ENCODE peak calls at places on chromosomes 7 and 10, in six cellular contexts. One of them, this sample, is unnamed.

GRCh38 chr10:4810093-4810492 is 15.9 kb upstream of the AKR1E2 start:
- DNase-seq in fibroblast of mammary gland: peak
- DNase-seq in lower lobe of right lung: no peak
- DNase-seq in mucosa of descending colon: no peak
- DNase-seq in CD8-positive, alpha-beta T cell: no peak
- DNase-seq in fibroblast of lung: peak
- DNase-seq in this sample: no peak

GRCh38 chr10:101588879-101589278 is 758 bp downstream of the DPCD start:
- DNase-seq in fibroblast of mammary gland: peak
- DNase-seq in lower lobe of right lung: no peak
- DNase-seq in mucosa of descending colon: no peak
- DNase-seq in CD8-positive, alpha-beta T cell: no peak
- DNase-seq in fibroblast of lung: peak
- DNase-seq in this sample: no peak

GRCh38 chr7:33258561-33258960 is 129.2 kb downstream of the BBS9 start:
- DNase-seq in fibroblast of mammary gland: peak
- DNase-seq in lower lobe of right lung: no peak
- DNase-seq in mucosa of descending colon: no peak
- DNase-seq in CD8-positive, alpha-beta T cell: no peak
- DNase-seq in fibroblast of lung: peak
- DNase-seq in this sample: no peak

GRCh38 chr7:117493460-117493859 is 13.6 kb downstream of the CFTR start:
- DNase-seq in fibroblast of mammary gland: no peak
- DNase-seq in lower lobe of right lung: no peak
- DNase-seq in mucosa of descending colon: no peak
- DNase-seq in CD8-positive, alpha-beta T cell: no peak
- DNase-seq in fibroblast of lung: no peak
- DNase-seq in this sample: no peak

GRCh38 chr10:131848296-131848695 is 52.5 kb upstream of the PPP2R2D start:
- DNase-seq in fibroblast of mammary gland: no peak
- DNase-seq in lower lobe of right lung: no peak
- DNase-seq in mucosa of descending colon: no peak
- DNase-seq in CD8-positive, alpha-beta T cell: no peak
- DNase-seq in fibroblast of lung: no peak
- DNase-seq in this sample: peak

GRCh38 chr10:79250259-79250658 is 97.0 kb upstream of the PPIF start:
- DNase-seq in fibroblast of mammary gland: no peak
- DNase-seq in lower lobe of right lung: peak
- DNase-seq in mucosa of descending colon: peak
- DNase-seq in CD8-positive, alpha-beta T cell: no peak
- DNase-seq in fibroblast of lung: no peak
- DNase-seq in this sample: peak

GRCh38 chr7:1302936-1303335 is 70.3 kb downstream of the UNCX start:
- DNase-seq in fibroblast of mammary gland: no peak
- DNase-seq in lower lobe of right lung: no peak
- DNase-seq in mucosa of descending colon: no peak
- DNase-seq in CD8-positive, alpha-beta T cell: no peak
- DNase-seq in fibroblast of lung: no peak
- DNase-seq in this sample: no peak

GRCh38 chr7:106392565-106392964 is 107.8 kb upstream of the NAMPT start:
- DNase-seq in fibroblast of mammary gland: no peak
- DNase-seq in lower lobe of right lung: no peak
- DNase-seq in mucosa of descending colon: no peak
- DNase-seq in CD8-positive, alpha-beta T cell: no peak
- DNase-seq in fibroblast of lung: no peak
- DNase-seq in this sample: no peak

GRCh38 chr7:80724249-80724871 is 85.9 kb downstream of the CD36 start:
- DNase-seq in fibroblast of mammary gland: peak
- DNase-seq in lower lobe of right lung: no peak
- DNase-seq in mucosa of descending colon: no peak
- DNase-seq in CD8-positive, alpha-beta T cell: no peak
- DNase-seq in fibroblast of lung: peak
- DNase-seq in this sample: no peak

GRCh38 chr7:151679073-151679708 is 159.5 kb upstream of the RHEB start:
- DNase-seq in fibroblast of mammary gland: no peak
- DNase-seq in lower lobe of right lung: no peak
- DNase-seq in mucosa of descending colon: no peak
- DNase-seq in CD8-positive, alpha-beta T cell: no peak
- DNase-seq in fibroblast of lung: no peak
- DNase-seq in this sample: no peak

GRCh38 chr7:20183086-20183485 is 34.1 kb downstream of the MACC1 start:
- DNase-seq in fibroblast of mammary gland: no peak
- DNase-seq in lower lobe of right lung: no peak
- DNase-seq in mucosa of descending colon: no peak
- DNase-seq in CD8-positive, alpha-beta T cell: no peak
- DNase-seq in fibroblast of lung: no peak
- DNase-seq in this sample: no peak

GRCh38 chr10:49601857-49602256 is 8.3 kb upstream of the SLC18A3 start:
- DNase-seq in fibroblast of mammary gland: peak
- DNase-seq in lower lobe of right lung: no peak
- DNase-seq in mucosa of descending colon: no peak
- DNase-seq in CD8-positive, alpha-beta T cell: no peak
- DNase-seq in fibroblast of lung: no peak
- DNase-seq in this sample: peak

GRCh38 chr10:125343118-125343752 is 182.9 kb upstream of the CTBP2 start:
- DNase-seq in fibroblast of mammary gland: peak
- DNase-seq in lower lobe of right lung: no peak
- DNase-seq in mucosa of descending colon: peak
- DNase-seq in CD8-positive, alpha-beta T cell: no peak
- DNase-seq in fibroblast of lung: peak
- DNase-seq in this sample: no peak

GRCh38 chr7:151876112-151876898 is 610 bp downstream of the PRKAG2 start:
- DNase-seq in fibroblast of mammary gland: peak
- DNase-seq in lower lobe of right lung: peak
- DNase-seq in mucosa of descending colon: peak
- DNase-seq in CD8-positive, alpha-beta T cell: peak
- DNase-seq in fibroblast of lung: peak
- DNase-seq in this sample: peak

GRCh38 chr7:4273566-4274230 is 408.4 kb upstream of the FOXK1 start:
- DNase-seq in fibroblast of mammary gland: no peak
- DNase-seq in lower lobe of right lung: no peak
- DNase-seq in mucosa of descending colon: no peak
- DNase-seq in CD8-positive, alpha-beta T cell: no peak
- DNase-seq in fibroblast of lung: no peak
- DNase-seq in this sample: no peak

GRCh38 chr10:3494131-3494878 is 290.7 kb downstream of the KLF6 start:
- DNase-seq in fibroblast of mammary gland: peak
- DNase-seq in lower lobe of right lung: no peak
- DNase-seq in mucosa of descending colon: no peak
- DNase-seq in CD8-positive, alpha-beta T cell: no peak
- DNase-seq in fibroblast of lung: peak
- DNase-seq in this sample: no peak

GRCh38 chr7:46003161-46003560 is 82.1 kb upstream of the IGFBP3 start:
- DNase-seq in fibroblast of mammary gland: no peak
- DNase-seq in lower lobe of right lung: no peak
- DNase-seq in mucosa of descending colon: no peak
- DNase-seq in CD8-positive, alpha-beta T cell: no peak
- DNase-seq in fibroblast of lung: peak
- DNase-seq in this sample: no peak

GRCh38 chr10:94016727-94017714 is 23.3 kb downstream of the PLCE1 start:
- DNase-seq in fibroblast of mammary gland: peak
- DNase-seq in lower lobe of right lung: no peak
- DNase-seq in mucosa of descending colon: no peak
- DNase-seq in CD8-positive, alpha-beta T cell: no peak
- DNase-seq in fibroblast of lung: no peak
- DNase-seq in this sample: no peak

GRCh38 chr10:52479567-52479966 is 165.5 kb downstream of the DKK1 start:
- DNase-seq in fibroblast of mammary gland: no peak
- DNase-seq in lower lobe of right lung: no peak
- DNase-seq in mucosa of descending colon: no peak
- DNase-seq in CD8-positive, alpha-beta T cell: no peak
- DNase-seq in fibroblast of lung: no peak
- DNase-seq in this sample: no peak

GRCh38 chr10:26540601-26541000 is 102.5 kb downstream of the APBB1IP start:
- DNase-seq in fibroblast of mammary gland: no peak
- DNase-seq in lower lobe of right lung: no peak
- DNase-seq in mucosa of descending colon: no peak
- DNase-seq in CD8-positive, alpha-beta T cell: no peak
- DNase-seq in fibroblast of lung: no peak
- DNase-seq in this sample: no peak

GRCh38 chr10:75954486-75954885 is 523.1 kb downstream of the LRMDA start:
- DNase-seq in fibroblast of mammary gland: no peak
- DNase-seq in lower lobe of right lung: no peak
- DNase-seq in mucosa of descending colon: no peak
- DNase-seq in CD8-positive, alpha-beta T cell: no peak
- DNase-seq in fibroblast of lung: no peak
- DNase-seq in this sample: no peak

GRCh38 chr10:49668684-49669083 is 10.8 kb upstream of the C10orf53 start:
- DNase-seq in fibroblast of mammary gland: no peak
- DNase-seq in lower lobe of right lung: no peak
- DNase-seq in mucosa of descending colon: no peak
- DNase-seq in CD8-positive, alpha-beta T cell: no peak
- DNase-seq in fibroblast of lung: no peak
- DNase-seq in this sample: no peak

GRCh38 chr7:2169923-2170575 is 62.7 kb downstream of the MAD1L1 start:
- DNase-seq in fibroblast of mammary gland: no peak
- DNase-seq in lower lobe of right lung: no peak
- DNase-seq in mucosa of descending colon: no peak
- DNase-seq in CD8-positive, alpha-beta T cell: no peak
- DNase-seq in fibroblast of lung: no peak
- DNase-seq in this sample: peak

DNA sequence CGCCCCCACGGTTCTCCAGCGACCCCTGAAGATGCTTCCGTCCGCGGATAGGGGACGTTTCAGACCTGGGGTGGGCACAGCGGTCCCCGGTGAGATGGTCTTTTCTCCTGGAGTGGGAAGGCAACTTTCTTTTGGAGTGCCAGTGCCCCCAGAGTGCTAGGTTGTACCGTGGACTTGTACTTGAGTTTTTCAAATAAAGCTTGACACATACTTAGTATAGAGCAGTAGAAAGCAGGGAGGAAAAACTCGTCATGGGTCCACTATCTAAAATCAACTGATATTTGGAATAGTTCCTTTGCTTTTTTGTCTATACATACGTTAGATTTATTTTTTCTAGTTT is 28.4 kb downstream of the RBM20 start:
- DNase-seq in fibroblast of mammary gland: no peak
- DNase-seq in lower lobe of right lung: no peak
- DNase-seq in mucosa of descending colon: no peak
- DNase-seq in CD8-positive, alpha-beta T cell: no peak
- DNase-seq in fibroblast of lung: no peak
- DNase-seq in this sample: no peak
- TF ChIP-seq CTCF in fibroblast of mammary gland: no peak
- TF ChIP-seq CTCF in lower lobe of right lung: no peak
- TF ChIP-seq CTCF in mucosa of descending colon: no peak
- TF ChIP-seq CTCF in CD8-positive, alpha-beta T cell: no peak
- TF ChIP-seq CTCF in fibroblast of lung: no peak
- TF ChIP-seq CTCF in this sample: no peak

GRCh38 chr10:59361659-59362183 is 628 bp downstream of the FAM13C start:
- DNase-seq in fibroblast of mammary gland: no peak
- DNase-seq in lower lobe of right lung: no peak
- DNase-seq in mucosa of descending colon: no peak
- DNase-seq in CD8-positive, alpha-beta T cell: no peak
- DNase-seq in fibroblast of lung: no peak
- DNase-seq in this sample: no peak

GRCh38 chr10:59360605-59361515 is 1.5 kb downstream of the FAM13C start:
- DNase-seq in fibroblast of mammary gland: no peak
- DNase-seq in lower lobe of right lung: no peak
- DNase-seq in mucosa of descending colon: no peak
- DNase-seq in CD8-positive, alpha-beta T cell: no peak
- DNase-seq in fibroblast of lung: no peak
- DNase-seq in this sample: no peak

GRCh38 chr10:59362991-59363390 is 642 bp upstream of the FAM13C start:
- DNase-seq in fibroblast of mammary gland: peak
- DNase-seq in lower lobe of right lung: peak
- DNase-seq in mucosa of descending colon: peak
- DNase-seq in CD8-positive, alpha-beta T cell: no peak
- DNase-seq in fibroblast of lung: peak
- DNase-seq in this sample: peak

GRCh38 chr10:59363446-59363958 is 1.2 kb upstream of the FAM13C start:
- DNase-seq in fibroblast of mammary gland: no peak
- DNase-seq in lower lobe of right lung: no peak
- DNase-seq in mucosa of descending colon: no peak
- DNase-seq in CD8-positive, alpha-beta T cell: no peak
- DNase-seq in fibroblast of lung: no peak
- DNase-seq in this sample: no peak

GRCh38 chr10:59362184-59362966 is at the start of gene FAM13C:
- DNase-seq in fibroblast of mammary gland: peak
- DNase-seq in lower lobe of right lung: peak
- DNase-seq in mucosa of descending colon: peak
- DNase-seq in CD8-positive, alpha-beta T cell: no peak
- DNase-seq in fibroblast of lung: peak
- DNase-seq in this sample: peak
- H3K4me3 ChIP-seq in fibroblast of mammary gland: peak
- H3K4me3 ChIP-seq in lower lobe of right lung: peak
- H3K4me3 ChIP-seq in mucosa of descending colon: no peak
- H3K4me3 ChIP-seq in CD8-positive, alpha-beta T cell: no peak
- H3K4me3 ChIP-seq in fibroblast of lung: peak
- H3K4me3 ChIP-seq in this sample: peak

GRCh38 chr7:48101352-48101751 is 12.3 kb downstream of the UPP1 start:
- DNase-seq in fibroblast of mammary gland: no peak
- DNase-seq in lower lobe of right lung: no peak
- DNase-seq in mucosa of descending colon: no peak
- DNase-seq in CD8-positive, alpha-beta T cell: no peak
- DNase-seq in fibroblast of lung: no peak
- DNase-seq in this sample: no peak

GRCh38 chr7:48105045-48105444 is 16.0 kb downstream of the UPP1 start:
- DNase-seq in fibroblast of mammary gland: no peak
- DNase-seq in lower lobe of right lung: no peak
- DNase-seq in mucosa of descending colon: no peak
- DNase-seq in CD8-positive, alpha-beta T cell: no peak
- DNase-seq in fibroblast of lung: no peak
- DNase-seq in this sample: no peak

GRCh38 chr7:48102530-48102929 is 13.5 kb downstream of the UPP1 start:
- DNase-seq in fibroblast of mammary gland: no peak
- DNase-seq in lower lobe of right lung: no peak
- DNase-seq in mucosa of descending colon: no peak
- DNase-seq in CD8-positive, alpha-beta T cell: no peak
- DNase-seq in fibroblast of lung: no peak
- DNase-seq in this sample: no peak

GRCh38 chr7:48099781-48100180 is 10.7 kb downstream of the UPP1 start:
- DNase-seq in fibroblast of mammary gland: no peak
- DNase-seq in lower lobe of right lung: no peak
- DNase-seq in mucosa of descending colon: no peak
- DNase-seq in CD8-positive, alpha-beta T cell: no peak
- DNase-seq in fibroblast of lung: no peak
- DNase-seq in this sample: no peak

DNA sequence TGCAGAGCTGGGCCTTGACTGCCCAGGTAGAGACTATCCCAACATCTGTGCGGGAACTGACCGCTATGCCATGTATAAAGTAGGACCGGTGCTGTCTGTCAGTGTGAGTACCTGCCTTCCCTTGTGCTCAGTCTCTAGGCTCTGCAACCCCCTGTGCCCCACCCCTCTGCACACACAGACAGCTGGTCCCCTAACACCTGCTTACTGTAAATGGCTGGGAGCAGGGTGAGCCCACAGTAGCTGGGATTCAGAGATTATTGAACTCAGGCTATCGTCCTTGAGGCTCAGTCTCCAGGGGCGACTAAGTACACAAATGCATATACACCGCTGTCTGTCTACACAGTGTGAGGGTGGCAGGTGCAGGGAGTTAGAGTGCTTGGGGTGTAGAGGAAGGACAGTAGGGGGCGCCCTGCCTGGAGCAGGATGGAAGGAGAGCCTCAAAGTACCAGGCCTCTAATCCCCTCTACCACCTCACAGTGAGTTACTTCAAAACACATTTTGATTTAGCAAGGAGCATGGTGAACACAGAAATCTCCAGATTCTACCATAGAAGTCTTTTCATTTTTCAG is 12.9 kb downstream of the UPP1 start:
- DNase-seq in fibroblast of mammary gland: no peak
- DNase-seq in lower lobe of right lung: no peak
- DNase-seq in mucosa of descending colon: no peak
- DNase-seq in CD8-positive, alpha-beta T cell: no peak
- DNase-seq in fibroblast of lung: no peak
- DNase-seq in this sample: no peak
- TF ChIP-seq CTCF in fibroblast of mammary gland: peak
- TF ChIP-seq CTCF in lower lobe of right lung: peak
- TF ChIP-seq CTCF in mucosa of descending colon: no peak
- TF ChIP-seq CTCF in CD8-positive, alpha-beta T cell: peak
- TF ChIP-seq CTCF in fibroblast of lung: peak
- TF ChIP-seq CTCF in this sample: peak

GRCh38 chr10:116044722-116045374 is 228.2 kb downstream of the GFRA1 start:
- DNase-seq in fibroblast of mammary gland: peak
- DNase-seq in lower lobe of right lung: no peak
- DNase-seq in mucosa of descending colon: no peak
- DNase-seq in CD8-positive, alpha-beta T cell: no peak
- DNase-seq in fibroblast of lung: peak
- DNase-seq in this sample: no peak
- H3K4me3 ChIP-seq in fibroblast of mammary gland: no peak
- H3K4me3 ChIP-seq in lower lobe of right lung: no peak
- H3K4me3 ChIP-seq in mucosa of descending colon: no peak
- H3K4me3 ChIP-seq in CD8-positive, alpha-beta T cell: no peak
- H3K4me3 ChIP-seq in fibroblast of lung: no peak
- H3K4me3 ChIP-seq in this sample: no peak

This sample was measured in upper lobe of right lung.